ENCODE peak calls at places on chromosomes 13 and 19, in four cellular contexts. U, O, W and F are unnamed samples. For H3K4me1, the result is how much of the 10 kb centered on the place peaks cover.

GRCh38 chr13:43516401-43516826 is 270.4 kb downstream of the ENOX1 start:
- DNase-seq in U (no peak), O (no peak), W (peak), F (no peak)

GRCh38 chr13:26133851-26134250 is 82.0 kb upstream of the SHISA2 start:
- DNase-seq in U (no peak), O (no peak), W (no peak), F (no peak)

GRCh38 chr13:79194272-79194671 is 211.8 kb downstream of the RBM26 start:
- DNase-seq in U (no peak), O (peak), W (no peak), F (no peak)

GRCh38 chr13:38086013-38086412 is 216.4 kb upstream of the TRPC4 start:
- DNase-seq in U (no peak), O (no peak), W (no peak), F (no peak)

GRCh38 chr13:53150568-53150967 is 122.0 kb downstream of the OLFM4 start:
- DNase-seq in U (no peak), O (no peak), W (no peak), F (no peak)

GRCh38 chr19:55526216-55527196 is 10.4 kb downstream of the SBK2 start:
- DNase-seq in U (no peak), O (no peak), W (peak), F (no peak)

GRCh38 chr19:3834349-3835054 is 34.3 kb downstream of the ZFR2 start:
- DNase-seq in U (no peak), O (no peak), W (no peak), F (no peak)

GRCh38 chr13:24313449-24313848 is 4.1 kb downstream of the C1QTNF9 start:
- DNase-seq in U (no peak), O (no peak), W (no peak), F (no peak)

GRCh38 chr13:74131206-74131605 is 3.0 kb downstream of the KLF12 start:
- DNase-seq in U (no peak), O (no peak), W (no peak), F (no peak)

GRCh38 chr19:6774821-6775707 is 2.6 kb downstream of the VAV1 start:
- DNase-seq in U (no peak), O (no peak), W (no peak), F (peak)

GRCh38 chr13:23751195-23751594 is 138.0 kb downstream of the MIPEP start:
- DNase-seq in U (no peak), O (no peak), W (peak), F (no peak)

GRCh38 chr19:1253514-1254080 is 5.2 kb downstream of the MIDN start:
- DNase-seq in U (peak), O (no peak), W (peak), F (no peak)

GRCh38 chr13:113643593-113643992 is 14.4 kb downstream of the ATP4B start:
- DNase-seq in U (no peak), O (no peak), W (peak), F (no peak)

GRCh38 chr19:38839816-38840582 is 8.4 kb upstream of the ECH1 start:
- DNase-seq in U (no peak), O (no peak), W (peak), F (no peak)

GRCh38 chr13:93753639-93754038 is 527.0 kb downstream of the GPC6 start:
- DNase-seq in U (no peak), O (no peak), W (no peak), F (no peak)

DNA sequence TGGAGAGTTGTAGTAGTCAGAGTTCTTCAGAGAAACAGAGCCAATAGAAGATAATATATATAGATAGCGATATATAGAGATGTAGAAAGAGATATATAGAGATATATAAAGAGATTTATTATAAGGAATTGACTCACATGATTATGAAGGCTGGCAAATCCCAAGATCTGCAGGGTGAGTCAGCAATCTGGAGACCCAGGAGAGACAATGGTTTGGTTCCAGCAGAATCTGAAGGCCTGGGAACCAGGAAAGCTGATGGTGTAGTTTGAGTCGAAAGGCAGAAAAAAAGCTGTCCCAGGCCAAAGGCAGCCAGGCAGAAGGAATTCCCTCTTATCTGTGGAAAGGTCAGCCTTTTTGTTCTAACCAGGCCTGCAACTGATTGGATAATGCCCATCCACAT is 194.1 kb downstream of the NUFIP1 start:
- DNase-seq in U (no peak), O (no peak), W (no peak), F (no peak)
- H3K4me3 ChIP-seq in U (no peak), O (no peak), W (no peak), F (no peak)

GRCh38 chr13:28327761-28328607 is 166.9 kb downstream of the FLT1 start:
- DNase-seq in U (no peak), O (no peak), W (no peak), F (no peak)

GRCh38 chr13:28324181-28324789 is 170.6 kb downstream of the FLT1 start:
- DNase-seq in U (no peak), O (peak), W (peak), F (peak)

GRCh38 chr13:28326081-28326480 is 168.8 kb downstream of the FLT1 start:
- DNase-seq in U (no peak), O (no peak), W (no peak), F (no peak)

GRCh38 chr13:28322256-28322895 is 172.6 kb downstream of the FLT1 start:
- DNase-seq in U (no peak), O (no peak), W (peak), F (no peak)

DNA sequence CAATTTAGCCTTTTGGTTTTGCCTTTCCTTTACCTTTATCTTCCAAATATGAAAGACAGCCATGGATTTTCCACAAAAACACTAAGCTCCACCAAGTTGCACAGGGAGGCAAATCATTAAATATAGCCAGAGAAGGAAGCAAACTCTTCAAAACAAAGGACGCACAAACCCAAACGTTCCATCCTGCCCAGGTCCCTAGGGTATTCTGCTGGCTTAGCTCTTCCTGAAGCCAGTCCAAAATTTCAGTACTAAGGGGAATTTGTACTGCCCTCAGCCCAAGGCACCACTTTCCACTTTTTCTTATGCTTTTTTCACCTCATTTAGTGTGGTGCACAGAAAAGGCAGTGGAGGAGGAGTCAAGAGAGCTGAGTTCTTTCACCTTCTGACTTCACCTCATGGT is 169.9 kb downstream of the FLT1 start:
- DNase-seq in U (no peak), O (no peak), W (no peak), F (no peak)
- H3K4me1 ChIP-seq in U (under half), O (under half), W (under half), F (under half)

GRCh38 chr13:30739646-30740642 is 4.6 kb downstream of the ALOX5AP start:
- DNase-seq in U (no peak), O (peak), W (peak), F (no peak)
- H3K4me3 ChIP-seq in U (no peak), O (peak), W (no peak), F (no peak)

GRCh38 chr19:48711106-48711662 is 8.3 kb downstream of the MAMSTR start:
- DNase-seq in U (no peak), O (no peak), W (no peak), F (no peak)
- H3K4me1 ChIP-seq in U (under half), O (under half), W (under half), F (under half)

DNA sequence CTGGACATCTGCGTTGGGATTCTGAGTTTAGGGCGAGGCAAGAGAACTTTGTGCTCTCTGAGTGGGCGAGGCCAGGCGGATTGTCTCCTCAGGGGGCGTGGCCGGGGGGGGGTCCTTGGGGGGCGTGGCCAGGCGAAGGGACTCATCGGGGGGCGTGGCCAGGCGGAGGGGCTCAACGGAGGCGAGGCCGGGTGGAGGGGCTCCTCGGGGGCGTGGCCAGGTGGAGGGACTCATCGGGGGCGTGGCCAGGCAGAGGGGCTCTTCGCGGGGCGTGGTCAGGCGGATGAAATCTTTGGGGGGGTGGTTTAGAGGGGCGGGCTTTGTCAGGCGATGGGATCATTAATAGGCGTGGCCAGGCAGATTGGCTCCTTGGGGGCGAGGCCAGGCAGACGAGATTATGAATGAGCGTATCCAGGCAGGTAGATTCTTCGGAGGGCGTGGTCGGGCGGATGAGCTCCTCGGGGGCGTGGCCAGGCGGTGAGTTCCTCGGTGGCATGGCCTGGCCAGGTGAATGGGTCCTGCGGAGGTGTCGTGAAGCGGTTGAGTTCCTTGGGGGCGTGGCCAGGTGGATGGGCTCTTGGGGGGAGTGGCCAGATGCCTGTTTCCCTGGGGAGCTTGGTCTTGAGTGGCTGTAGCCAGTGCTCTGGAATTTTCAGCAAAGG is 10.3 kb upstream of the CACNG7 start:
- DNase-seq in U (no peak), O (no peak), W (no peak), F (no peak)
- H3K4me3 ChIP-seq in U (no peak), O (no peak), W (no peak), F (no peak)

GRCh38 chr13:75901509-75901908 is 265.4 kb downstream of the LMO7 start:
- DNase-seq in U (no peak), O (no peak), W (no peak), F (peak)

GRCh38 chr13:75907044-75907443 is 270.9 kb downstream of the LMO7 start:
- DNase-seq in U (no peak), O (no peak), W (no peak), F (no peak)

GRCh38 chr13:75902166-75903104 is 266.3 kb downstream of the LMO7 start:
- DNase-seq in U (no peak), O (no peak), W (no peak), F (no peak)

GRCh38 chr13:75906315-75906714 is 270.2 kb downstream of the LMO7 start:
- DNase-seq in U (no peak), O (no peak), W (no peak), F (no peak)

DNA sequence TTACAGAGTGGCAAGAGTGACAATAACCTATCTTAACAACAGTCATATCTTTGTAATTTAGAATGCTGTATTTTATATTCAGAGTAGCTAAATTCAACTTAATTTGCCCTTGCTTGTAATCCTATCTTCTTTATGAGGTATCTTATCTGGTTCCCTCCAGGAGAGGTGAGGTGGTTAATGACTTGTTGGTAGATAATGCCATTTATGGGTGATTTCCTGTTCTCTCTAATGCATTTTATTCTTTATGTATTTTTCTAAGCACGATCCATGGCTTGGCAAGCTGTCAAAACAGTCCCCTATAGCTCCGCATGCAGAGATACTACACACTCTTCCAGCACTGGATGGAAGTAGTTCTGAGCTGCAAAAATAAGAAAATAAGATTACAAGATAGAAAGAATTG is 267.9 kb downstream of the LMO7 start:
- DNase-seq in U (no peak), O (no peak), W (no peak), F (no peak)
- H3K4me1 ChIP-seq in U (under half), O (under half), W (under half), F (under half)

DNA sequence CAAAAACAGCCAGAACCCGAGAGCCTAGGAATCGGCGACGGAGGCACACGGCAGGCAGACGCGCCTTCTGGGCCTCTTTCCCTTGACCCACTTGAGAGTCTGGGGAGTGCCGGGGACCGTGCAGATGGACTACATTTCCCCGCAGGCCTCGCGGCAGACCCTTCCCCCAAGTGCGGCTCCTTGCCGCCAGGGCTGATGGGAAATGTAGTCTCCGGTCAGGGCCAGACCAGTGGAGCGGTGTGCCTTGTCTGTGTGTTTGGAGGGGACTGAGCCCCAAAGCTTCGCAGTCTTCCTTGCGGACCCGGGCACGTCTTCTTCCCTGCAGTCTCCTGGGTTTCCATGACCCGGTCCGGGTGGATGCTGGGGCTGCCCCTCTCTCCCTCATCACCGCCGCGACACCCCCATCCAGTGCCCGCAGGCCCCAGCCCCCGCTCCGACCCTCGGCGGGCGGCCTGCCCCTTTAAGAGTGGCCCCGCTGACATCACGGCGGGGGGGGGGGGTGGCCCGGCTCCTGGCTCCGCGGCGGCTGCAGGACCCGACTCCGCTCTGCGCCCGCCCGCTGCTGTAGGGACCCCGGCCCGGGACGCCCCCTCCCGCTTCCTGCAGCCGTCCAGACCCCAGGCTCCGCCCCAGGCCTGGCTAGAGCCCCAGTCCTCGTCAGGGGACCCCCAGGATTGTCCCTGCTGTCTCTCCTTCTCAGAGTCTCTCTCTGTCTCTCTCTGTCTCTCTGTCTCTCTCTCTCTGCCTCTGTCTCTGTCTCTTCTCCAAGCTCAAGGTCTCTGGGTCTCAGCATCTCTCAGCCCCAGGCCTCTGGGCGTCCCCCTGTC is 759 bp upstream of the CACNG7 start:
- DNase-seq in U (peak), O (no peak), W (peak), F (no peak)
- H3K4me3 ChIP-seq in U (no peak), O (no peak), W (peak), F (no peak)

DNA sequence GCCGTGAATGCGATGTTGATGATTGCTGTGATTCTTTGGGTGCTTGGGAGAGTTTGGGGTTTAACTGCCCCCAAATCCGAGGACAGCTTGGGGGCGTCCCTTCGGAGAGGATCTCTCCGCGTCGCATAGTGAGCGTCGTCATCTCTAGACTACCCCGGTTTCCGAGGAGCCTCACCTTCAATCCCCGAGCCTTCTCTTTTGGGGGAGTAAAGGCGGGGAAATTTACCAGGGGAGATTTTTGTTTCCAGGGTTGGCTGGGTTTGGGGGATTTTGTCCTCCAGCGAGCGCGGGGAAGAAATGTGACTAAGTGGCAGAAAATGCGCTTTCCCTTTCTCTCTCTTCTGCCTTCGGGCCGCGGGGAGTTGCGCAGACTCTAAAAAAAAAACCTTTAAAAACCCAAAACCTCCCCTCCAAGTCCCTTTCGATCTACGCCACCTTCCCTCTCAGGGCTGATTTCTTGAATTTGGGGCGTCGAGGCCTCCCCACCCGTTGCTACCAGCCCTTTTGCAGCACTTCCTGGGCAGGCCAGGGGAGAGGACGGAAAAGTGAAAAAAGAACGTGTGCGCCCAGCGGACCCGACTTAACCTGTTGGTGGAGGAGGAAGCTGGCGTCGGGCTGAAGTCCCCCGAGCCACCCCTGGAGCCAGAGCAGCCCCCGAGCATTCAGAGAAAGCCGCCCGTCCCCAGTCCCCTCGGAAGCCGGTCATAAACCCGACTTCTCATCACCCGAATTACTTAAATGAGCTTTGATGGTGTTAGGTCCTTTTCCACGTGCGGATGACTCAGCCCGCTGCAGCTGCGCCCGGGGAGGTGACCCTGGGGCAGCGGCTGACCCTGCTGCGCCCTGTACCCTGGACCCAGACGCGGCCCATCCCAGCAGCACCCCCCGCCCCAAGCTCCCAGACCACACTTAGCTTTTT is 17.7 kb downstream of the NFIX start:
- DNase-seq in U (no peak), O (peak), W (peak), F (peak)
- H3K4me1 ChIP-seq in U (half or more), O (under half), W (under half), F (under half)

GRCh38 chr13:57634829-57635165 is 3.3 kb downstream of the PCDH17 start:
- DNase-seq in U (peak), O (no peak), W (no peak), F (no peak)
- H3K4me3 ChIP-seq in U (peak), O (no peak), W (no peak), F (no peak)

DNA sequence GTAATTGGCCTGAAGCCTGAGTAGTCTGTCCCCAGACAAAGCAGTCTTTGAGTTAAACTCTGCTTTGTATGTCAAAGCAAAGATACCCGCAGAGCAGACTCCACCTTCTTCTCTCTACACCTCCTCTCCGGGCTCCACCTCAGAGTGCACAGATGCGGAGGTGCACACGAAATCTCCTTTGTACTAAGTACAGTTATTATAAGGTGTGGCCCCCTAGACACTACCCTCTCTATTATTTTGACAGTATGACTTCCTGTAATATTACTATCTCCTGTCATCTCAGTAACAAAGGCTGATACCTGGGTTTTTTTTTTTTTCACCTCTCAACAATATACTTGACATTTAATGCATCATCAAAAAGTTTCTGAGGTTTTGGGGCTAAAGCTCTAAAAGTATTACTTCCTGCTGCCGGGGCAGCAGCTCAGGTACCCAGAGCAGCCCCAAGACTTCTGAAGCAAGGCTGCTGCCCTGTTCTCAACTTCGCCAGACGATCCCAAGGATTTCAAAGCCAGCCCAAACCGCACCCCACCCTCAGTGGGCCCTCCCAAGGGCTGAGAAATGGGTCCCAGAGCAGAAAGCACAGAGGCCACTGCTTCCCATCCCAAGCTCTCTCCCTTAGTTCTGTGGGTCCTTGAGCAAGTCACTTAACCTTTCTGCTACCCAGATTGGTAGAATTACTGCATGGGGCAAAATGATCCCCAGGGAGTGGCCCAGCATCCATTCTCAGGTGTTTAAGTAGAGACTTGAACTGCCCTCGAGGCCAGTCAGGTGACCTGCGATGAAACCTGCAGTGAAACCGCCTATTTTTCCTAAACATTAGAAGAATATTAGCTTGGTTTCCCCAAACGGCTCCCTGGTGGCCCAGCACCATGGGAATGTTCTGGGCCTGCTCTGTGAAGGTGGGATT is 180.6 kb downstream of the FOXO1 start:
- DNase-seq in U (no peak), O (peak), W (no peak), F (no peak)
- H3K4me1 ChIP-seq in U (under half), O (half or more), W (under half), F (under half)